ENCODE peak calls at places on chromosomes 7 and 10, in four cellular contexts. F is neural progenitor cell, A is testis, P is mammary epithelial cell. I is an unnamed sample. For H3K4me1, the result is how much of the 10 kb centered on the place peaks cover.

GRCh38 chr7:7424151-7424873 is 111.4 kb downstream of the COL28A1 start:
- DNase-seq in F (peak), A (peak), P (peak), I (peak)

GRCh38 chr7:129646369-129647021 is 35.0 kb downstream of the NRF1 start:
- DNase-seq in A (no peak), F (peak), P (no peak), I (no peak)

GRCh38 chr7:7122701-7123281 is 59.6 kb upstream of the C1GALT1 start:
- DNase-seq in F (no peak), A (no peak), P (peak), I (no peak)

GRCh38 chr7:112173214-112173905 is 32.8 kb downstream of the DOCK4 start:
- DNase-seq in A (no peak), P (no peak), F (no peak), I (no peak)

GRCh38 chr10:3467052-3467906 is 294.7 kb upstream of the PITRM1 start:
- DNase-seq in P (peak), F (peak), A (peak), I (no peak)

GRCh38 chr7:135102372-135102771 is 45.5 kb upstream of the TMEM140 start:
- DNase-seq in F (no peak), A (no peak), P (no peak), I (no peak)

GRCh38 chr10:90087197-90088007 is 386.0 kb downstream of the KIF20B start:
- DNase-seq in P (peak), A (no peak), F (no peak), I (no peak)

GRCh38 chr7:147510913-147511312 is 1079.7 kb upstream of the C7orf33 start:
- DNase-seq in F (no peak), P (peak), A (no peak), I (no peak)

GRCh38 chr10:128574616-128575210 is 448.5 kb upstream of the MKI67 start:
- DNase-seq in F (no peak), A (no peak), P (no peak), I (no peak)

GRCh38 chr7:2638224-2638991 is 6.6 kb downstream of the TTYH3 start:
- DNase-seq in F (no peak), A (peak), P (no peak), I (no peak)

GRCh38 chr7:120858299-120858636 is 324 bp upstream of the TSPAN12 start:
- DNase-seq in P (no peak), F (no peak), A (no peak), I (no peak)

GRCh38 chr10:9209105-9209798 is 1154.8 kb downstream of the GATA3 start:
- DNase-seq in P (peak), F (peak), A (peak), I (peak)

GRCh38 chr10:115882021-115882420 is 391.0 kb downstream of the GFRA1 start:
- DNase-seq in F (no peak), P (no peak), A (no peak), I (no peak)

GRCh38 chr7:124155400-124156022 is 122.6 kb upstream of the TMEM229A start:
- DNase-seq in A (no peak), F (peak), P (peak), I (no peak)

GRCh38 chr7:50356212-50356944 is 51.9 kb downstream of the IKZF1 start:
- DNase-seq in A (no peak), F (no peak), P (no peak), I (no peak)

GRCh38 chr7:106421181-106421762 is 136.5 kb upstream of the NAMPT start:
- DNase-seq in A (peak), F (no peak), P (peak), I (no peak)

GRCh38 chr7:106423836-106424475 is 139.2 kb upstream of the NAMPT start:
- DNase-seq in F (no peak), P (no peak), A (no peak), I (no peak)

GRCh38 chr7:106424476-106425016 is 139.8 kb upstream of the NAMPT start:
- DNase-seq in A (no peak), P (no peak), F (no peak), I (no peak)

GRCh38 chr7:106425017-106425719 is 140.4 kb upstream of the NAMPT start:
- DNase-seq in A (peak), F (no peak), P (peak), I (no peak)

DNA sequence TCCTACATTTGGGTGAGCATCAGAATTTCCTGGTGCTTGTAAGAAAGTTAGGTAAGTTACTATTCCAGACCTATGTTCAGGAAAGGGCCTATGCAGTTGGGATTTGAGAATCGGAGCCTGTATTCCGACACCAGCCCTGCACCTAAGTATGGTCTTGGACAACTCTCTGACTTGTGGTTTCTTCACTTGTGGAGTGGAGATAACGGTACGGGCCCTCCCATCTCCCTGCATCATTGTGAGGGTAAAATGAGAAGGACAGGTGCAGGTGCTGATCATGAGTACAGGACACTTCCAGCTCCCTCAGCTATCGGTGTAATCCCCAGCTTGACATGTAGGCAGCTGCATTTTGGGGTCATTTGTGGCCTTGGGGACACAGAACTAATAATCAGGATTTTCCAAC is 138.3 kb upstream of the NAMPT start:
- DNase-seq in A (no peak), P (no peak), F (no peak), I (no peak)
- H3K4me1 ChIP-seq in A (under half), P (half or more), F (under half), I (under half)

DNA sequence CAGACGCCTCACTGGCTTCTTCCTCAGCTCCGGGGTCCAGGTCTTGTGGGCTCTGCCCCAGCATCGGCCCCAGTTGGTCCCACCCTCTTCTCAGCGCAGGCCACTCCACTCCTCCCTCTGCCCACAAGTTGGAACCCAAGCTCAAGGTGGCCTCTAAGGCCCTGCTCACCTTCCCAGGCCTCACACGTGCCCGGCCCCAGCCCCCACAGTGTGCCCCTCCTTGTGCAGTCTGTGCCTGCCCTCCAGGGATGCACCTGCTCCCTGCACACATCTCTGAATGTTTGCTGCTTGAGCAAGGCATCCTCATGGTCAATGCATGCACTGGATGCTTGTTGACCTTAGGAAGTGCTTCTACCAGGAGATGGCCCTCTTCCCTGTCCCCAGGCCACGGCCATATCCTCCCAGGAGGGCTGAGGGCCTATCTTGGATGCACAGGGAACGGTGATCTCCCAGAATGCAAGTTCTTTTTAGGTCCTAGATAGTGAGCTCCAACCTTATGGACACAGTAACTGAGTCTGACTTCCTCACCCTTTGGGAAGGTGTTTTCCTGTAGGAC is 7.7 kb upstream of the AEBP1 start:
- DNase-seq in A (no peak), P (no peak), F (no peak), I (no peak)
- H3K4me1 ChIP-seq in A (under half), P (under half), F (under half), I (under half)

GRCh38 chr7:17307969-17308648 is 9.7 kb downstream of the AHR start:
- DNase-seq in F (no peak), A (no peak), P (no peak), I (no peak)
- H3K4me1 ChIP-seq in F (under half), A (under half), P (under half), I (under half)

DNA sequence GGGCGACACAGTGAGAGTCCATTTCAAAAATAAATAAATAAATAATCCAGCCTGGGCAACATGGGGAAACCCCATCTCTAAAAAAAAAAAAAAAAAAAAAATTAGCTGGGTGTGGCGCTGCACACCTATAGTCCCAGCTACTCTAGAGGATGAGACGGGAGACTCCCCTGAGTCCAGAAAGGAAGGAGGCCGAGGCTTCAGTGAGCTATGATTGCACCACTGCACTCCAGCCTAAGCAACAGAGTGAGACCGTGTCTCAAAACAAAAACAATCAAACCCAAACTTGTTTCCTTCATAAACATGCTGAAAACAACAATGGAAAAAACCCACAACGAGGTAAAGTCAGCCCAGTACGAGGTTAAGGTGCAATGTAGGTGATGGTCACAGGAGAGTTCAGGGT is 1.2 kb downstream of the COX19 start:
- DNase-seq in A (no peak), F (no peak), P (peak), I (no peak)
- H3K4me1 ChIP-seq in A (under half), F (under half), P (under half), I (under half)

GRCh38 chr10:104492349-104492940 is 138.8 kb downstream of the CFAP58 start:
- DNase-seq in P (no peak), F (no peak), A (no peak), I (no peak)

GRCh38 chr10:104483582-104483981 is 129.9 kb downstream of the CFAP58 start:
- DNase-seq in A (no peak), P (no peak), F (no peak), I (no peak)

GRCh38 chr10:104488046-104488832 is 134.6 kb downstream of the CFAP58 start:
- DNase-seq in P (no peak), A (no peak), F (peak), I (no peak)

GRCh38 chr10:104485632-104486031 is 132.0 kb downstream of the CFAP58 start:
- DNase-seq in A (no peak), F (peak), P (no peak), I (no peak)

DNA sequence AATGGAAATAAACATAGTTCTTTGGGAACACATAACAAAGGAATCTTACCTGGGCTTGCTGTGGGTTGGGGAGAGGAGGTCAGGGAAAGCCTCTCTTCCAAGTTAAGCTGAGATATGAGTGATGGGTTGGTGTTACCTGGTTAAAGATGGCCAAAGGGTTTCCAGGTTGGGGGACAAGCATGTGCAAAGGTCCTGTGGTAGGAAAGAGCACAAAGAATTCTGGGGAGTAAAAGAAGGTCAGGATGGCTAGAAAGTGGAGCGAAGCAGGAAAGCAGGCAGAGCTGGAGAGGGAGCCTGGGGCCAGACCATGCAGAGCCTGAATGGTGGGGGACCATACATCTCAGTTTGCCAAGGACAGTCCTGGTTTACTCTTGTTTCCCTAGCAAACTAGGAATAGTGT is 133.2 kb downstream of the CFAP58 start:
- DNase-seq in F (no peak), A (no peak), P (no peak), I (no peak)
- H3K4me1 ChIP-seq in F (under half), A (under half), P (under half), I (under half)

DNA sequence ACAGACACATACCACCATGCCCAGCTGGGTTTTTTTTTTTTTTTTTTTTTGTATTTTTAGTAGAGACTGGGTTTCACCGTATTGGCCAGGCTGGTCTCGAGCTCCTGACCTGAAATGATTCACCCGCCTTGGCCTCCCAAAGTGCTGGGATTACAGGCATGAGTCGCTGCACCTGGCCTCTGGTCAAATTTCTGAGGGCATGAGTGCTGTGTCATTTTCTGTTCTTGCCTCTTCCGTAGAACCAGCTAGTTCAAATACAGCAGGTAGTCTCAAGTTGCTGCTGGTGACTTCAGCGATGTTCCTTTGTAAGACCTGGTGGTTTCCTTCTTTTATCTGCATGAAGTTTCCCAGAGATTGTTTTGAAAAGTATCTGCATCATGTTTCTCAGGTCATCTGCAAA is 134.8 kb upstream of the SHH start:
- DNase-seq in F (no peak), A (no peak), P (no peak), I (no peak)
- H3K4me1 ChIP-seq in F (under half), A (under half), P (under half), I (under half)